ENCODE peak calls at places on chromosomes 4 and X, in nine cellular contexts. Q, F, L, Z, Y, R, H, I and T are unnamed samples.

GRCh38 chrX:109440475-109440874 is 41.4 kb downstream of the GUCY2F start:
- DNase-seq in Q (no peak), F (no peak), L (no peak), Z (no peak), Y (no peak), R (no peak), H (no peak), I (no peak), T (no peak)

GRCh38 chrX:41110801-41111625 is 25.8 kb downstream of the USP9X start:
- DNase-seq in Q (no peak), F (no peak), L (no peak), Z (peak; percentile 41), Y (no peak), R (no peak), H (no peak), I (no peak), T (no peak)

GRCh38 chr4:145154573-145154972 is 25.8 kb downstream of the OTUD4 start:
- DNase-seq in Q (no peak), F (no peak), L (no peak), Z (peak; percentile 25), Y (no peak), R (no peak), H (peak; percentile 23), I (peak; percentile 33), T (no peak)

GRCh38 chrX:16282209-16282608 is 114.9 kb downstream of the MAGEB17 start:
- DNase-seq in Q (no peak), F (no peak), L (no peak), Z (no peak), Y (no peak), R (no peak), H (no peak), I (no peak), T (no peak)

GRCh38 chrX:110216027-110216426 is 101.9 kb downstream of the AMMECR1 start:
- DNase-seq in Q (no peak), F (no peak), L (no peak), Z (no peak), Y (no peak), R (no peak), H (no peak), I (no peak), T (no peak)

GRCh38 chrX:153245288-153245731 is 66.2 kb downstream of the MAGEA1 start:
- DNase-seq in Q (peak; percentile 63), F (no peak), L (no peak), Z (no peak), Y (no peak), R (no peak), H (peak; percentile 1), I (no peak), T (no peak)

GRCh38 chr4:96992443-96992842 is 1150.8 kb downstream of the STPG2 start:
- DNase-seq in Q (no peak), F (no peak), L (no peak), Z (no peak), Y (no peak), R (no peak), H (no peak), I (no peak), T (no peak)

GRCh38 chr4:124997124-124997523 is 284.6 kb upstream of the ANKRD50 start:
- DNase-seq in Q (no peak), F (no peak), L (no peak), Z (no peak), Y (no peak), R (no peak), H (no peak), I (no peak), T (no peak)

GRCh38 chr4:149409186-149410056 is 406.2 kb downstream of the IQCM start:
- DNase-seq in Q (no peak), F (no peak), L (no peak), Z (peak; percentile 95), Y (no peak), R (no peak), H (peak; percentile 92), I (no peak), T (peak; percentile 2)

GRCh38 chrX:45485682-45486081 is 285.0 kb upstream of the DIPK2B start:
- DNase-seq in Q (no peak), F (no peak), L (no peak), Z (peak; percentile 18), Y (no peak), R (no peak), H (peak; percentile 87), I (no peak), T (no peak)